ENCODE peak calls at places on chromosomes 5 and 9, in six cellular contexts. S, H, B, N, G and R are unnamed samples.

GRCh38 chr9:20921362-20921761 is 110.1 kb downstream of the HACD4 start:
- DNase-seq in G (no peak), N (no peak), H (no peak), S (no peak), B (no peak), R (no peak)

GRCh38 chr9:98775831-98776441 is 20.4 kb downstream of the ANKS6 start:
- DNase-seq in H (peak; percentile 72), G (peak; percentile 76), N (no peak), S (peak; percentile 74), B (peak; percentile 68), R (peak; percentile 85)

GRCh38 chr5:44981708-44982107 is 173.0 kb downstream of the MRPS30 start:
- DNase-seq in S (no peak), N (no peak), B (no peak), G (no peak), H (no peak), R (no peak)

GRCh38 chr9:136566553-136566895 is 20.7 kb upstream of the NOTCH1 start:
- DNase-seq in G (no peak), N (no peak), S (no peak), H (no peak), B (no peak), R (no peak)

GRCh38 chr5:140242099-140242498 is 60.8 kb downstream of the PFDN1 start:
- DNase-seq in B (no peak), G (peak; percentile 37), S (peak; percentile 21), N (no peak), H (no peak), R (no peak)

GRCh38 chr9:101457003-101457402 is 21.4 kb upstream of the ALDOB start:
- DNase-seq in B (no peak), S (no peak), G (no peak), N (no peak), H (peak; percentile 8), R (no peak)

GRCh38 chr9:108743426-108743825 is 112.4 kb downstream of the ACTL7B start:
- DNase-seq in H (no peak), G (no peak), S (no peak), N (no peak), B (no peak), R (no peak)

GRCh38 chr5:34674226-34674625 is 18.1 kb downstream of the RAI14 start:
- DNase-seq in G (peak; percentile 75), N (no peak), H (no peak), S (no peak), B (peak; percentile 96), R (no peak)

GRCh38 chr9:136694163-136694864 is 7.1 kb upstream of the AGPAT2 start:
- DNase-seq in S (peak; percentile 75), N (no peak), G (peak; percentile 30), H (no peak), B (peak; percentile 20), R (peak; percentile 78)

GRCh38 chr5:175059687-175060194 is 335.4 kb downstream of the MSX2 start:
- DNase-seq in N (no peak), H (no peak), G (no peak), B (peak; percentile 3), S (peak; percentile 58), R (no peak)

GRCh38 chr5:133544346-133544745 is 68.0 kb downstream of the FSTL4 start:
- DNase-seq in G (no peak), S (no peak), B (no peak), H (no peak), N (no peak), R (no peak)

GRCh38 chr5:103808464-103809106 is 246.0 kb upstream of the NUDT12 start:
- DNase-seq in G (peak; percentile 45), B (peak; percentile 40), S (peak; percentile 65), N (no peak), H (peak; percentile 29), R (peak; percentile 58)

GRCh38 chr5:79146352-79146751 is 34.7 kb downstream of the BHMT start:
- DNase-seq in B (peak; percentile 62), N (no peak), G (peak; percentile 3), S (no peak), H (no peak), R (no peak)

GRCh38 chr9:113535756-113536155 is 72.2 kb downstream of the RGS3 start:
- DNase-seq in S (no peak), H (no peak), G (no peak), N (no peak), B (no peak), R (no peak)

GRCh38 chr5:149464796-149465489 is 85.9 kb upstream of the IL17B start:
- DNase-seq in B (peak; percentile 71), G (peak; percentile 82), H (no peak), S (no peak), N (no peak), R (no peak)

GRCh38 chr9:89842267-89842768 is 237.5 kb downstream of the GADD45G start:
- DNase-seq in H (no peak), N (no peak), S (no peak), G (no peak), B (no peak), R (no peak)

GRCh38 chr5:179188636-179189035 is 128.5 kb downstream of the ZNF354C start:
- DNase-seq in G (no peak), S (no peak), N (no peak), B (no peak), H (no peak), R (no peak)

GRCh38 chr9:36566813-36567217 is 5.9 kb upstream of the MELK start:
- DNase-seq in N (no peak), H (no peak), S (peak; percentile 50), B (peak; percentile 73), G (peak; percentile 52), R (no peak)

GRCh38 chr5:139711852-139712171 is 63.7 kb downstream of the CXXC5 start:
- DNase-seq in S (no peak), N (no peak), B (no peak), G (no peak), H (no peak), R (no peak)

GRCh38 chr5:149651686-149652085 is 70.4 kb downstream of the ARHGEF37 start:
- DNase-seq in H (peak; percentile 26), B (no peak), G (no peak), N (no peak), S (no peak), R (no peak)

GRCh38 chr5:151924564-151925395 is at the start of gene GLRA1:
- DNase-seq in S (peak; percentile 17), G (peak; percentile 32), N (peak; percentile 37), B (peak; percentile 19), H (peak; percentile 37), R (peak; percentile 41)

GRCh38 chr9:92563701-92564100 is 27.9 kb upstream of the ECM2 start:
- DNase-seq in N (no peak), H (no peak), B (peak; percentile 18), S (no peak), G (no peak), R (no peak)

GRCh38 chr5:68288756-68289134 is 73.2 kb downstream of the PIK3R1 start:
- DNase-seq in S (no peak), H (no peak), N (no peak), B (no peak), G (no peak), R (peak; percentile 19)

GRCh38 chr9:20659474-20659962 is 24.5 kb upstream of the FOCAD start:
- DNase-seq in N (no peak), H (no peak), G (no peak), S (no peak), B (no peak), R (no peak)

GRCh38 chr9:99911600-99911999 is 5.1 kb downstream of the STX17 start:
- DNase-seq in S (no peak), G (no peak), H (no peak), B (no peak), N (no peak), R (no peak)

GRCh38 chr9:99903393-99903792 is 3.1 kb upstream of the STX17 start:
- DNase-seq in B (no peak), G (no peak), N (no peak), H (no peak), S (no peak), R (no peak)

GRCh38 chr9:99907208-99907532 is 716 bp downstream of the STX17 start:
- DNase-seq in G (no peak), B (no peak), N (no peak), H (no peak), S (no peak), R (no peak)

GRCh38 chr9:99905833-99906402 is 536 bp upstream of the STX17 start:
- DNase-seq in S (no peak), N (no peak), H (peak; percentile 9), G (peak; percentile 16), B (no peak), R (no peak)

GRCh38 chr9:99906403-99907207 is at the start of gene STX17:
- DNase-seq in B (peak; percentile 69), N (peak; percentile 80), S (peak; percentile 75), G (peak; percentile 64), H (peak; percentile 84), R (peak; percentile 94)
- TF ChIP-seq CTCF in B (peak; percentile 4), N (no peak), S (peak; percentile 12), G (no peak), H (peak; percentile 32), R (no peak)

GRCh38 chr9:79581388-79581787 is 9.6 kb downstream of the TLE4 start:
- DNase-seq in G (peak; percentile 54), N (no peak), H (no peak), B (no peak), S (no peak), R (no peak)

GRCh38 chr9:79579624-79580023 is 7.9 kb downstream of the TLE4 start:
- DNase-seq in H (no peak), G (no peak), N (no peak), B (no peak), S (no peak), R (no peak)

GRCh38 chr9:79583957-79584654 is 12.3 kb downstream of the TLE4 start:
- DNase-seq in B (no peak), G (no peak), H (no peak), N (peak; percentile 12), S (no peak), R (no peak)

GRCh38 chr9:79580065-79580464 is 8.3 kb downstream of the TLE4 start:
- DNase-seq in N (no peak), S (no peak), B (no peak), H (no peak), G (no peak), R (no peak)

DNA sequence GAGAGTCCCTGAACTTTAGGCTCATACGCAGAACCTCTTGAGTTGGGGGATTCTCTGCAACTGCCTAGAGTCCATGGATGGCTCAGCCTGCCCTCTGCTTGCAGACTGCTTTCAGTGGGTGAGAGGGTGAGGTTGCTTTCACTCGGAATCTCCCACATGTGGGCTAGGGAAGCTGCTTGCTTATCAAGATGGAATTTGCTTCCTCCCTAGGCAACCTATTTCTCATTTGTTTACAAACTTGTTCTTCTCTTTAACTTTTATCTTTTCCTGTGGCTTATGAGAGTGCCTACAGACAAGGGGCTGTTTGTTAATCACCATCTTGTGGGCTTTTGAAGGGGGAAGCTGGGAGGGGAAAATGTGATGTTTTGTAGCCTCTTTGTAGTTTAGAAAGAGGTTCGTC is 10.0 kb downstream of the TLE4 start:
- DNase-seq in H (no peak), N (peak; percentile 13), B (peak; percentile 90), S (peak; percentile 11), G (peak; percentile 85), R (no peak)
- TF ChIP-seq CTCF in H (no peak), N (no peak), B (peak; percentile 31), S (no peak), G (no peak), R (no peak)

GRCh38 chr9:99822096-99822595 is 461 bp downstream of the NR4A3 start:
- DNase-seq in H (no peak), B (peak; percentile 45), N (no peak), G (no peak), S (no peak), R (no peak)
- TF ChIP-seq CTCF in H (no peak), B (no peak), N (no peak), G (no peak), S (no peak), R (no peak)

GRCh38 chr9:126934441-126934840 is 19.9 kb downstream of the RALGPS1 start:
- DNase-seq in G (no peak), S (no peak), H (no peak), B (no peak), N (no peak), R (no peak)
- TF ChIP-seq CTCF in G (no peak), S (no peak), H (no peak), B (no peak), N (no peak), R (no peak)